ENCODE peak calls at places on chromosome 9, in five cellular contexts. T is IMR-90, S is K562, A is Karpas-422, J is mammary epithelial cell. E is an unnamed sample.

GRCh38 chr9:110330484-110331115 is 7.1 kb downstream of the TXNDC8 start:
- DNase-seq in T (no peak), S (no peak), A (no peak), J (no peak), E (no peak)

GRCh38 chr9:2758162-2758950 is 41.0 kb downstream of the KCNV2 start:
- DNase-seq in T (no peak), S (no peak), A (no peak), J (no peak), E (no peak)

GRCh38 chr9:105737205-105737604 is 42.9 kb downstream of the TMEM38B start:
- DNase-seq in T (no peak), S (no peak), A (no peak), J (no peak), E (no peak)

GRCh38 chr9:117703538-117703937 is 665 bp upstream of the TLR4 start:
- DNase-seq in T (no peak), S (no peak), A (peak; percentile 41), J (no peak), E (no peak)

GRCh38 chr9:99296375-99296951 is 74.4 kb downstream of the SEC61B start:
- DNase-seq in T (no peak), S (peak; percentile 41), A (no peak), J (no peak), E (peak; percentile 61)

GRCh38 chr9:93681316-93682154 is 105.2 kb downstream of the PHF2 start:
- DNase-seq in T (no peak), S (no peak), A (no peak), J (no peak), E (no peak)

GRCh38 chr9:136095028-136095494 is at the start of gene NACC2:
- DNase-seq in T (peak; percentile 52), S (peak; percentile 75), A (no peak), J (peak; percentile 70), E (no peak)

GRCh38 chr9:5089737-5090136 is 95.7 kb downstream of the INSL6 start:
- DNase-seq in T (no peak), S (no peak), A (no peak), J (peak; percentile 21), E (no peak)

GRCh38 chr9:107488400-107489143 is 997 bp downstream of the KLF4 start:
- DNase-seq in T (peak; percentile 49), S (peak; percentile 16), A (no peak), J (peak; percentile 70), E (no peak)

GRCh38 chr9:37667706-37668672 is 17.2 kb downstream of the FRMPD1 start:
- DNase-seq in T (no peak), S (no peak), A (no peak), J (no peak), E (no peak)

GRCh38 chr9:133148351-133149129 is 15.2 kb downstream of the GBGT1 start:
- DNase-seq in T (peak; percentile 38), S (no peak), A (peak; percentile 84), J (peak; percentile 64), E (peak; percentile 65)

GRCh38 chr9:38226491-38226951 is 157.5 kb upstream of the SHB start:
- DNase-seq in T (peak; percentile 4), S (no peak), A (no peak), J (no peak), E (no peak)

GRCh38 chr9:112711050-112711689 is 6.7 kb downstream of the INIP start:
- DNase-seq in T (peak; percentile 64), S (no peak), A (peak; percentile 65), J (peak; percentile 13), E (no peak)

GRCh38 chr9:136021891-136022681 is 60.9 kb upstream of the UBAC1 start:
- DNase-seq in T (no peak), S (no peak), A (no peak), J (no peak), E (no peak)

GRCh38 chr9:2448193-2448738 is 173.3 kb upstream of the VLDLR start:
- DNase-seq in T (no peak), S (no peak), A (no peak), J (no peak), E (no peak)

GRCh38 chr9:133691659-133692363 is 46.3 kb downstream of the SARDH start:
- DNase-seq in T (peak; percentile 43), S (no peak), A (no peak), J (no peak), E (no peak)

GRCh38 chr9:112174223-112174964 is 703 bp downstream of the SUSD1 start:
- DNase-seq in T (peak; percentile 16), S (peak; percentile 93), A (peak; percentile 81), J (peak; percentile 54), E (peak; percentile 70)

GRCh38 chr9:99231708-99232107 is 9.6 kb downstream of the SEC61B start:
- DNase-seq in T (peak; percentile 11), S (peak; percentile 50), A (peak; percentile 70), J (no peak), E (peak; percentile 13)

GRCh38 chr9:87405677-87406544 is 91.8 kb upstream of the DAPK1 start:
- DNase-seq in T (no peak), S (no peak), A (no peak), J (no peak), E (no peak)
- H3K27ac ChIP-seq in T (no peak overlapping the region), S (no peak overlapping the region), A (no peak overlapping the region), J (no peak overlapping the region), E (no peak overlapping the region)

GRCh38 chr9:23254404-23255184 is 571.4 kb downstream of the ELAVL2 start:
- DNase-seq in T (no peak), S (no peak), A (no peak), J (no peak), E (no peak)

DNA sequence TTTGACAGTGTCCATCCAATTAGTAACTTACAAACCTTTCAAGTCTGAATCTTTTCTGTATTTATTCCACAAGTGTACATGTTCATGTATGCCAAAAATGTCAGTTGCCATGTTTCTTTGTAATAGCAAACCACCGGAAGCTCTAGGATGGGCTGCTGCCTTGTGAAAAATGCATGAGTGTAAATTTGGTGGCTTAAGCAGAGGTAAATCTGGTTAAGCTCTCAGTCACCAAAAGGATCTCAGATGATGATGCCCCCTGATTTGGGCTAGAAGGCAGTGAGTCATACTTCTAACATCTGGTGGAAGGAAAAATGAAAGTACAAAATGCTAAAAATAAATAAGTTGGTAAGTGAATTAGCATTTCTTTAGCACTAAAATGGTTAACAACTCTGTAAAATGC is 567.5 kb downstream of the ELAVL2 start:
- DNase-seq in T (no peak), S (no peak), A (no peak), J (no peak), E (no peak)
- H3K9ac ChIP-seq in T (no peak overlapping the region), S (no peak overlapping the region), A (no peak overlapping the region), J (no peak overlapping the region), E (no peak overlapping the region)

DNA sequence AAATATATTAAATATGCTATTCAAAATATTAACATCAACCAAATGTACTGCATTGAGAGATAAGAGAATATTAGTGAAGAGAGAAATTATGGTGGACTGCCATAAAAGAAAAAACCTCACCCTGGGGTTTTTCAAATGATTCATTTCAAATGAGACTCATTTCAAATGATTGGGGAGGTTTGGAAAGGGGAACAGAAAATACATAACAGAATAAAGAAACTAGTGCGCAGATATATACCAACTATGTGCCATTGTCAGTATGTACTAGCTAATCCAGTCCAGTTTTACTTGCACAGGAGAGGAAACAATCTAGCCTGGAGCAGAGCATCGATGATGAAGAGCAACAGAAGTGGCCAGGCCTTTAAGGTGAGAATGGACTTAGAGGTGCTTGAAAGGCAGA is 651.6 kb upstream of the RORB start:
- DNase-seq in T (no peak), S (no peak), A (no peak), J (no peak), E (no peak)
- H3K27ac ChIP-seq in T (no peak overlapping the region), S (no peak overlapping the region), A (no peak overlapping the region), J (no peak overlapping the region), E (no peak overlapping the region)

GRCh38 chr9:69583641-69584234 is 88.4 kb downstream of the APBA1 start:
- DNase-seq in T (no peak), S (no peak), A (no peak), J (no peak), E (no peak)
- H3K9ac ChIP-seq in T (no peak overlapping the region), S (no peak overlapping the region), A (no peak overlapping the region), J (no peak overlapping the region), E (no peak overlapping the region)

GRCh38 chr9:137630126-137630525 is 11.3 kb downstream of the EHMT1 start:
- DNase-seq in T (peak; percentile 28), S (no peak), A (no peak), J (no peak), E (no peak)
- H3K27ac ChIP-seq in T (no peak overlapping the region), S (no peak overlapping the region), A (no peak overlapping the region), J (no peak overlapping the region), E (no peak overlapping the region)

GRCh38 chr9:137626448-137626847 is 7.6 kb downstream of the EHMT1 start:
- DNase-seq in T (no peak), S (no peak), A (no peak), J (no peak), E (no peak)

GRCh38 chr9:137632432-137633161 is 13.8 kb downstream of the EHMT1 start:
- DNase-seq in T (peak; percentile 30), S (no peak), A (no peak), J (no peak), E (no peak)

GRCh38 chr9:137634016-137634415 is 15.2 kb downstream of the EHMT1 start:
- DNase-seq in T (no peak), S (no peak), A (no peak), J (no peak), E (no peak)

GRCh38 chr9:137630684-137631083 is 11.9 kb downstream of the EHMT1 start:
- DNase-seq in T (no peak), S (no peak), A (no peak), J (no peak), E (no peak)

GRCh38 chr9:137631608-137632431 is 13.0 kb downstream of the EHMT1 start:
- DNase-seq in T (no peak), S (no peak), A (no peak), J (no peak), E (no peak)
- H3K9ac ChIP-seq in T (no peak overlapping the region), S (no peak overlapping the region), A (no peak overlapping the region), J (no peak overlapping the region), E (no peak overlapping the region)

DNA sequence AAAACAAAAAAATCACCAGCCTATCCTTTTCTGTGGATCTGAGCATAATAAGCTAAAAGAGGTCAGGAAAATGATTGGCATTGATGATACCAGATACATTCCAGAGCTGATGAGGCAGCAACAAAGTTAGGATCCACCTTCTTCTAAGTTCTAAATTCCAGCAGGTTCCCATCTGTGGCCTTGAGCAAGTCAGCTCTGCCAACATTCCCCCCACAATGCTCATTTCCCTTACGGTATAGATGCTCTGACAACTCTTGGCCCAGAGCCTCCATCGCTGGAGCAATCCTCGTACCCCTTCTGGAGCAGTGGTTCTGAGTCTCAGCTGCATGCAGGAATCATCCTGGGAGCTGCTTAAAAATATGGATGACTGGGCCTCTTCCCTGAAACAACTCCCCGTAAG is 78.1 kb downstream of the MED27 start:
- DNase-seq in T (no peak), S (no peak), A (no peak), J (no peak), E (no peak)
- H3K27ac ChIP-seq in T (no peak overlapping the region), S (no peak overlapping the region), A (no peak overlapping the region), J (no peak overlapping the region), E (no peak overlapping the region)